ENCODE peak calls at places on chromosomes 1 and 21, in four cellular contexts. T is esophagus muscularis mucosa, X is neural crest cell, Z is right lobe of liver. S is an unnamed sample.

GRCh38 chr1:16920951-16921350 is 780 bp upstream of the CROCC start:
- DNase-seq in Z (no peak), X (no peak), T (no peak), S (no peak)

GRCh38 chr1:241139047-241139446 is 218.0 kb downstream of the RGS7 start:
- DNase-seq in T (no peak), Z (no peak), X (no peak), S (no peak)

GRCh38 chr21:15139881-15140280 is 75.1 kb upstream of the NRIP1 start:
- DNase-seq in Z (no peak), X (no peak), T (no peak), S (no peak)

GRCh38 chr1:18597159-18598042 is 33.2 kb upstream of the PAX7 start:
- DNase-seq in Z (peak), T (no peak), X (peak), S (no peak)

GRCh38 chr1:172394167-172394751 is 26.2 kb upstream of the C1orf105 start:
- DNase-seq in T (no peak), X (no peak), Z (no peak), S (no peak)

GRCh38 chr1:167820684-167821355 is 93.1 kb downstream of the ADCY10 start:
- DNase-seq in T (no peak), Z (no peak), X (no peak), S (no peak)

GRCh38 chr1:198880818-198881597 is 242.2 kb downstream of the PTPRC start:
- DNase-seq in Z (no peak), T (no peak), X (no peak), S (no peak)

GRCh38 chr21:36424592-36424991 is 39.4 kb downstream of the CHAF1B start:
- DNase-seq in T (no peak), X (no peak), Z (no peak), S (no peak)

GRCh38 chr1:30808067-30808662 is 50.6 kb upstream of the LAPTM5 start:
- DNase-seq in Z (no peak), T (no peak), X (no peak), S (no peak)

GRCh38 chr1:82398357-82398756 is 597.6 kb downstream of the ADGRL2 start:
- DNase-seq in Z (no peak), X (no peak), T (no peak), S (no peak)

GRCh38 chr1:90821793-90822359 is 104.8 kb upstream of the BARHL2 start:
- DNase-seq in Z (no peak), X (no peak), T (no peak), S (no peak)

GRCh38 chr1:64515427-64515826 is 45.5 kb downstream of the CACHD1 start:
- DNase-seq in T (no peak), Z (peak), X (no peak), S (no peak)

GRCh38 chr1:53327183-53327941 is 508 bp downstream of the LRP8 start:
- DNase-seq in T (no peak), X (peak), Z (no peak), S (no peak)

GRCh38 chr1:15948600-15949452 is 27.1 kb downstream of the ZBTB17 start:
- DNase-seq in Z (peak), X (no peak), T (no peak), S (no peak)

GRCh38 chr1:159868766-159869165 is 6.3 kb upstream of the VSIG8 start:
- DNase-seq in T (no peak), X (no peak), Z (no peak), S (no peak)

GRCh38 chr1:46815133-46815532 is 16.3 kb downstream of the CYP4B1 start:
- DNase-seq in Z (peak), X (no peak), T (peak), S (peak)

GRCh38 chr1:245306628-245307410 is 152.0 kb downstream of the KIF26B start:
- DNase-seq in X (no peak), Z (no peak), T (no peak), S (no peak)

GRCh38 chr1:23800396-23801337 is at the start of gene GALE:
- DNase-seq in T (peak), X (peak), Z (peak), S (peak)

GRCh38 chr1:16111771-16112557 is 38.5 kb upstream of the FAM131C start:
- DNase-seq in T (no peak), Z (no peak), X (no peak), S (no peak)

GRCh38 chr21:16455978-16456377 is 726.2 kb downstream of the USP25 start:
- DNase-seq in Z (no peak), X (no peak), T (no peak), S (no peak)

GRCh38 chr1:153354515-153355193 is 3.0 kb upstream of the S100A9 start:
- DNase-seq in X (no peak), Z (peak), T (no peak), S (peak)

DNA sequence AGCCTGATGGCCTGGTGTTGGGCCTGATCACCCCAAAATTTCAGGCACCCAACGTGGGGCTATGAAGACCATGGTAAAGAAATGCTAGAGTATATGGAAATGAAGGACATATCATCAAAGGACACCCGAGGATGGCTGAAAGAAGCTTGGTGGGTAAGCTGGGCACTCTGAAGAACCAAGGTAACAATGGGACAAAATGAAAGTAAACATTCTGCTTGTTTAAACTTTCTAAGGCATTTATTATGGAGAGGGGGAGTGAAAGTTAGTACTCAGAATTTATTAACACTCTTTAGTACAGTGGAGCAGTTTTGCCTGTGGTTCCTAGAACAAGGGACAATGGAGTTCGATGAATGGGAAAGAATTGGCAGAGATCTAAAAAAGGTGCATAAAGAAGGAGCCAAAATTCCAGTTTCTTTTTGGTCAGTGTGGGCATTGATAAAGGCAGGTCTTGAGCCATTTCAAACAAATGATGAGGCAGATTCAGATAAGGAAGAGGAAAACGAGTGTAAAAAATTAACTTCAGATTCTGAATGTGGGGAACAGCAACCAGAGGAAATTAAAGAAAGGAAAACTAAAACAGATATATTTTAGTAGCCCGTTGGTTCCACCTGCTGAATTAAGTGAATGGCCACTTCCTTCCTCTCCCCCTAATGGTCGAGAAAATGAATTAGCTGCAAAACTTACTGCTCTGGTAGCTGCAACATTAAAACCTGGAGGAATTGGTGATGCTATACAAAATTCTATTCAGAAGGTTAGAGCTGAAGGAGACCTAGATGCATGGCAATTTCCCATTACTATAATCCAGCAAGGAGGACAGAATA is 8.4 kb upstream of the PM20D1 start:
- DNase-seq in T (no peak), Z (no peak), X (no peak), S (no peak)
- TF ChIP-seq CTCF in T (no peak), Z (peak), X (no peak), S (no peak)

GRCh38 chr1:67144696-67145095 is 9.9 kb upstream of the C1orf141 start:
- DNase-seq in T (no peak), X (no peak), Z (no peak), S (no peak)
- TF ChIP-seq CTCF in T (no peak), X (peak), Z (peak), S (peak)

DNA sequence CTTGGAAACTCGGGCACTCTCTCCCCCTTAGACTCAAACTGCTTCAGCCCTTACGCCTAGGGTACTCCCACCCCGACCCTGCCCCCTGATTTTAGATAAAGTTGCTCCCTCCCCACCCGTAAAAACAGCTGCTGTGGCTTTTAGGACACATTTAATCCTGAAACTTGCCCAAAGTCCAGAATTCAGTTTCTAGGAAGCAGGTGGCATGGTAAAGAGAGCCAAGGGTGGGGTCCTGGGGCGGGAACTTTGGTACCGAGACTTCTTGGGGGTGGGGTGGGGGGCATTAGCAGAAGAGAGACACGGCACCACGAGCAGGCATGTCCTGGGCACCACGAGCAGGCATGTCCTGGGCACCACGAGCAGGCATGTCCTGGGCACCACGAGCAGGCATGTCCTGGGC is 52.4 kb downstream of the CASZ1 start:
- DNase-seq in Z (no peak), T (no peak), X (no peak), S (no peak)
- TF ChIP-seq CTCF in Z (no peak), T (no peak), X (no peak), S (no peak)

GRCh38 chr1:66403031-66403731 is 130.8 kb upstream of the SGIP1 start:
- DNase-seq in Z (no peak), T (no peak), X (no peak), S (no peak)
- TF ChIP-seq CTCF in Z (no peak), T (no peak), X (no peak), S (no peak)

DNA sequence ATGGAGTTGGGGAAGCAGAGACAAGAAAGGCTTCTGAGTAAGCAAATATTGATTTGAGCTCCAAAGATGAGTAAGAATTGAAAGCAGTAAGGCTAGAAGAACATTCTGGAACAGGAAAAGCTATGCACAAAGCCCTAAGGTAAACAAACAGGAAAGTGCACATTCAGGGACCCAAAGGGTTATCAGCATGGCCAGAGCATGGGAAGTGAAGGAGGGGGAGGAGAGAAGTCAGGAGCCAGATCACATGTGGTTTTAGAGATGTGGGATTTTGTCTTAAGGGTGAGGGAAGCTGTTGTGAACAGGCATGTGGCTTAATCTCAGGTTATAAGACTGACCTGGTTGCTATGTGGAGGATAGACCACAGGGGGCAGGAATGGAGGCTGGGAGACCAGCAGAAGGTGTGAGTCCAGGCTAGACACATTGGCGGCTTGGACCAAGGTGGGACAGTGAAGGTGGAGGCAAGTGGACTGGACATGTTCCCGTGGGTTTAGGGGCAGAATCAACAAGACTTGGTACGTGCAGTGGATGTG is 7.5 kb downstream of the CSF1 start:
- DNase-seq in X (no peak), Z (no peak), T (no peak), S (no peak)
- TF ChIP-seq CTCF in X (peak), Z (no peak), T (no peak), S (no peak)

GRCh38 chr1:156961709-156962108 is 41.3 kb downstream of the LRRC71 start:
- DNase-seq in T (no peak), X (no peak), Z (no peak), S (no peak)
- TF ChIP-seq CTCF in T (no peak), X (no peak), Z (no peak), S (no peak)

DNA sequence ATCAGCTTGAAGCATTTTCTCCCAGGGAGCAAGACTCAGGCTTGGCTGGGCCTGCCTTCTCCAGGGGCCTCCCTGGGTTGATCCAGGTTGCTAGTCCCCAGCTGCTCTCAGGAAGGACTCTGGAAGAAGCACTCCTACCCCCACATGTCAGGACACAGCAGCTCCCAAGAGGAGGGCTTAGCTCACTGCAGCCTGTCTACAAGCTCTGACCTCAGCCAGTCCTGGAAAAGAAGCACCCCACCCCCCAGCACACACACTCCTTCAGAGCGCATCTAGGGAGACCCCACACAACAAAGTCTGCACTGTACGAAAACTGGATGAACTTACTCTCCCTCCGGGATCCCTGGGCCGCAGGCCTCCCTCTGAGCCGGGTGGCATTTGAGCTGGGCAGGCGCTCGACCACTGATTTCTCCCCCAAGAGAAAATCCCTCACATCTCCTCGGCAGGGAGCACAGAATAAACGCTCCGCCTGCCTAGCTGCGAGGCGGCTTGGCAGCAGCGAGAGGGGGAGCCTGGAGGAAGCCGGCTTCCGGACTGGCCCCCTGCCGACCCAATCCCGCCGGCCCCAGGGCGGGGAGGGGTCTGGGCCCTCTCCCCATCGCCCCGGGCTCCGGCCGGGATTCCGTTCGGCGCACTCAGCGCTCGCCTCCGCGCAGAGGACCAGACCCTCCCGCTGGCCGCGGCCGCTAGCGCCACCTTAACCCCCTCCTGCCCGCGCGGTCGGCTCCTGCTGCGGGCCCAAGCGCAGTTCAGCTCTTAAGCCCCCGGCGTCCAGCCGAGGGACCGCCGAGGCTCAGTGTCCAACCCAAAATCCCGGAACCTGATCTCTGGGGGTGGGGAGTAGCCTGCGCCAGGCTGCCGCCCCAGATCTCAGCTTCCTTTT is at the start of gene KCNA2:
- DNase-seq in T (no peak), Z (no peak), X (peak), S (no peak)
- TF ChIP-seq CTCF in T (no peak), Z (no peak), X (no peak), S (no peak)

S was measured in osteocyte.